ENCODE peak calls at places on chromosomes 4 and X, in four cellular contexts. V is uterus, D is neural progenitor cell, C is left ventricle myocardium inferior. Y is an unnamed sample. For H3K27me3, the result is how much of the 10 kb centered on the place peaks cover.

GRCh38 chr4:9762823-9763475 is 18.5 kb upstream of the DRD5 start:
- DNase-seq in V (peak), D (peak), C (no peak), Y (peak)

GRCh38 chr4:31228068-31228467 is 507.9 kb downstream of the PCDH7 start:
- DNase-seq in V (no peak), D (no peak), C (no peak), Y (no peak)

GRCh38 chr4:169810325-169811323 is 52.9 kb upstream of the HPF1 start:
- DNase-seq in V (no peak), D (peak), C (no peak), Y (peak)

GRCh38 chr4:111806331-111806730 is 338.9 kb upstream of the FAM241A start:
- DNase-seq in V (no peak), D (peak), C (no peak), Y (no peak)

GRCh38 chrX:10356979-10357378 is 200.2 kb downstream of the CLCN4 start:
- DNase-seq in V (no peak), D (no peak), C (no peak), Y (no peak)

GRCh38 chr4:149891381-149891780 is 75.7 kb upstream of the IQCM start:
- DNase-seq in V (no peak), D (peak), C (no peak), Y (no peak)

GRCh38 chr4:38601244-38601915 is 62.6 kb upstream of the KLF3 start:
- DNase-seq in V (no peak), D (no peak), C (no peak), Y (no peak)

GRCh38 chrX:129523076-129524055 is at the start of gene SMARCA1:
- DNase-seq in V (peak), D (peak), C (peak), Y (peak)

DNA sequence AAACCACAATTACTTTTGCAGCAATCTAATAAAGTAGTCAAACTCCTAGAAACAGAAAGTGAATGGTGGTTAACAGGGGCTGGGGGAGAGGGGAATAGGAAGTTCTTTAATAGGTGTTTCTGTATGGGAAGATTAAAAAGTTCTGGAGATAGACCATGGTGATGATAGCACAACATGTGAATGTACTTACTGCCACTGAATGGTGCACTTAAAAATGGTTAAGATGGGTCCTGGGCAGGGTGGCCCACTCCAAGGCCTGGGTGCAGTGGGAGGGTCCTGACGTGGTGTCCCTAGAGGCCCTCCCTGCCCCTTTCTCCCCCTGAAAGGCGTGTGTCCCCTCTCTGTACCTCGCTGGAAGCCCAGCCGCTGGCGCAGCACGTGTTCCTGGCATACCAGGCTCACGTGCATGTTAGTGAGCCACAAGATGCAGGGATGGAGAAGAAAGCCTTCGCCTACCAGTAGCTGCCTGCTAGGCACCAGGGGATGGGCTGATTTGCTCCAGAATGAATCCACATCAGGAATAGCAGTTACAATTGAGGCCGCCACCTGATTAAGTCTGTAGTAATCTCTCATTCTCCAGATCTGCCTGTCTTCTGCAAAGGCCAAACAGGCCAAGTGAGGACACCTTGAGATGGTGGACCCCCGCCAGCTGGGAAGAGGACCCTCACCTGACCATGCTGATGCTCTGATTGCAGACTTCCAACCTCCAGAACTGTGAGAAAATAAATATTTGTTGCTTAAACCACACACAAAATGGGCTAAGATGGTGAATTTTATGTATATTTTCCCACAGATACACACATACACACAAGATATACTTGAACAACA is 67.5 kb downstream of the COQ2 start:
- DNase-seq in V (no peak), D (no peak), C (no peak), Y (no peak)
- H3K4me3 ChIP-seq in V (no peak), D (no peak), C (no peak), Y (no peak)

GRCh38 chrX:69568828-69569227 is 47.1 kb upstream of the EDA start:
- DNase-seq in V (no peak), D (no peak), C (no peak), Y (no peak)
- H3K27me3 ChIP-seq in V (under half), D (under half), C (under half), Y (under half)

GRCh38 chrX:40773809-40774208 is 38.5 kb upstream of the MED14 start:
- DNase-seq in V (no peak), D (no peak), C (no peak), Y (peak)
- H3K27ac ChIP-seq in V (peak), D (no peak), C (no peak), Y (no peak)

DNA sequence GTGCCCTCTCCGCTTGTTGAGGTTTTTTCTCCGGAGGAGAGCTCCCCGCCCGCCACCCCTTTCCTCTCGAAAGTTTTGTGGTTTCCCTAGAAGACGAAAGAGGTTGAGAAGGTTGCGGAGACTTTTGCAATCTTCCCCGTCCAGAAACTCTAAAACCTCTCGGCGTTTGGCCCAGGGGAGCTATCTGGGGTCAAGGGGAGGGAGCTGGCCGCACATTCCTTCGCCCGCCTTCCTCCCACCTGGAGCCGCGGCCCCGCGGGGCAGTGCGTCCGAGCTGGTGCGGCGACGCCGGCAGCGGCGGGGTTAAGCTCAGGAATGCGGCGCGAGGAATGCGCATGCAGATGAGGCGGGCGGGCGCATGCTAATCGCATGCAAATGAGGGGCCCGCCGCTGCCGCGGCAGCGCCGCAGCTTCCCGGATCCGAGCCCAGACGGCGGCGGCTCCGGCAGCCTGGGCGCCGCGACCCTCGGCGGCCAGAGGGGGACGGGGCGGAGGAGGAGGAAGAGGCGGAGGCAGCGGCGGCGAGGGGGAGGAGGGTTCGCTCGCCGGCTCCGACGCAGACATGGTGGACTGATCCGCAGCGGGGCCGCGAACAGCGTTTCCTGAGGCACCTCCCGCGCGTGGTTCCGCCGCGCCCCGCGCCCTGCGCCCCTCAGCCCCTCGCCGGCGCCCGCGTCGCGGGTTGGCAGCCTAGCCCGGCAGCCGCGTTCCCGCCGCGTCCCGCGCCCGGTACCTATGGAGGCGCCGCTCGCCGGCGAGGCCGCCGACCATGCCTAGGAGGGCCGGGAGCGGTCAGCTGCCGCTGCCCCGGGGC is at the start of gene WWC2:
- DNase-seq in V (peak), D (peak), C (peak), Y (peak)
- H3K4me3 ChIP-seq in V (peak), D (peak), C (peak), Y (peak)

GRCh38 chrX:70043685-70044084 is 6.1 kb downstream of the AWAT2 start:
- DNase-seq in V (no peak), D (no peak), C (no peak), Y (no peak)

GRCh38 chrX:70039758-70040157 is 10.0 kb downstream of the AWAT2 start:
- DNase-seq in V (no peak), D (no peak), C (no peak), Y (no peak)

GRCh38 chrX:70044541-70045245 is 5.0 kb downstream of the AWAT2 start:
- DNase-seq in V (no peak), D (no peak), C (no peak), Y (no peak)

GRCh38 chrX:70042399-70043371 is 7.1 kb downstream of the AWAT2 start:
- DNase-seq in V (no peak), D (no peak), C (no peak), Y (no peak)

DNA sequence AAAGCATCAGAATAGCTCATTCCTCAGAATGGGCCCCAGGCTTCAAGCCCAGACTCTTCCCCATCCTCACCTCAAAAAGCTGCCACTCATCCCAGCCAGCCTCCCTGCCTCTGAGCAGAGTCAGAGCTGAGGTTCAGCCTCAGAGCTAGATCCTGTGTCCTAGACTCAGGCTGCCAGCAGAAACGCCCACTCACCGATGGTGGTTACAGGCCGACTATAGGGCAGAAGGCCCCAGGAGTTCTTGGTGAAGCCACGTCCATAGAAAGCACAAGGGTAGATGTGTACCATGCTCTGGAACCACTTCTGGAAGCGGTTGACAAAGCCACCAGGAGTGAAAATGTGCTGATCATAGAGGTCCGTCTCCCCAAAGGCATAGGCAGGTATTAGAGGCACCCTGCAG is 7.7 kb downstream of the AWAT2 start:
- DNase-seq in V (no peak), D (no peak), C (no peak), Y (no peak)
- H3K27me3 ChIP-seq in V (under half), D (under half), C (under half), Y (under half)

Y was measured in adrenal gland.